ENCODE peak calls at places on chromosomes 13 and 19, in nine cellular contexts. X is tibial nerve; H is brain microvascular endothelial cell; L is vagina; V is nephron progenitor cell; B is ovary; D is CD4-positive, alpha-beta T cell; I is left ventricle myocardium inferior; K is keratinocyte. Y is an unnamed sample.

GRCh38 chr13:100646030-100646673 is 28.4 kb downstream of the TMTC4 start:
- DNase-seq in X (no peak), H (peak), L (no peak), V (peak), B (no peak), D (no peak), I (no peak), K (no peak), Y (no peak)

GRCh38 chr19:57850553-57851017 is 926 bp downstream of the ZNF587 start:
- DNase-seq in X (no peak), H (peak), L (no peak), V (peak), B (no peak), D (no peak), I (no peak), K (peak), Y (no peak)

GRCh38 chr19:2549701-2550191 is 73.8 kb downstream of the GADD45B start:
- DNase-seq in X (peak), H (peak), L (no peak), V (no peak), B (no peak), D (no peak), I (peak), K (no peak), Y (no peak)

GRCh38 chr19:42303101-42303464 is 659 bp upstream of the PAFAH1B3 start:
- DNase-seq in X (no peak), H (no peak), L (no peak), V (no peak), B (no peak), D (no peak), I (no peak), K (no peak), Y (no peak)

GRCh38 chr13:27053902-27054595 is 117.6 kb downstream of the USP12 start:
- DNase-seq in X (no peak), H (peak), L (no peak), V (no peak), B (no peak), D (no peak), I (no peak), K (peak), Y (no peak)

GRCh38 chr19:19642506-19643157 is 825 bp downstream of the GMIP start:
- DNase-seq in X (no peak), H (no peak), L (no peak), V (no peak), B (no peak), D (peak), I (no peak), K (no peak), Y (peak)

GRCh38 chr13:98105929-98106336 is 37.0 kb upstream of the FARP1 start:
- DNase-seq in X (no peak), H (peak), L (no peak), V (no peak), B (no peak), D (no peak), I (peak), K (no peak), Y (no peak)

GRCh38 chr13:44211753-44212152 is 161.9 kb upstream of the SERP2 start:
- DNase-seq in X (no peak), H (no peak), L (no peak), V (no peak), B (no peak), D (no peak), I (no peak), K (no peak), Y (no peak)

GRCh38 chr13:100987993-100988392 is 313.4 kb upstream of the TMTC4 start:
- DNase-seq in X (no peak), H (peak), L (no peak), V (no peak), B (no peak), D (no peak), I (no peak), K (no peak), Y (no peak)

GRCh38 chr19:51610576-51610975 is 19.6 kb downstream of the SIGLEC5 start:
- DNase-seq in X (no peak), H (no peak), L (no peak), V (no peak), B (no peak), D (no peak), I (no peak), K (no peak), Y (no peak)

GRCh38 chr19:15187026-15188007 is 13.5 kb downstream of the NOTCH3 start:
- DNase-seq in X (no peak), H (no peak), L (no peak), V (peak), B (no peak), D (no peak), I (no peak), K (no peak), Y (no peak)

GRCh38 chr13:80161896-80162295 is 179.0 kb downstream of the SPRY2 start:
- DNase-seq in X (no peak), H (no peak), L (no peak), V (no peak), B (no peak), D (no peak), I (no peak), K (no peak), Y (no peak)

GRCh38 chr19:1755467-1756155 is 2.3 kb downstream of the ONECUT3 start:
- DNase-seq in X (no peak), H (no peak), L (no peak), V (no peak), B (no peak), D (no peak), I (no peak), K (no peak), Y (no peak)

GRCh38 chr13:70729369-70729768 is 621.1 kb upstream of the KLHL1 start:
- DNase-seq in X (no peak), H (no peak), L (no peak), V (no peak), B (no peak), D (no peak), I (no peak), K (no peak), Y (no peak)

GRCh38 chr13:70723732-70724131 is 615.5 kb upstream of the KLHL1 start:
- DNase-seq in X (no peak), H (peak), L (no peak), V (no peak), B (no peak), D (no peak), I (no peak), K (no peak), Y (no peak)
- TF ChIP-seq CTCF in X (no peak), H (peak), L (no peak), V (no peak), B (no peak), D (no peak), I (no peak), K (no peak), Y (no peak)

GRCh38 chr19:29118384-29118783 is 94.6 kb downstream of the UQCRFS1 start:
- DNase-seq in X (peak), H (no peak), L (no peak), V (no peak), B (no peak), D (no peak), I (no peak), K (no peak), Y (no peak)

GRCh38 chr19:29122185-29122584 is 90.8 kb downstream of the UQCRFS1 start:
- DNase-seq in X (no peak), H (no peak), L (no peak), V (no peak), B (no peak), D (no peak), I (no peak), K (no peak), Y (no peak)

GRCh38 chr19:29120471-29120870 is 92.5 kb downstream of the UQCRFS1 start:
- DNase-seq in X (no peak), H (no peak), L (no peak), V (no peak), B (no peak), D (no peak), I (no peak), K (no peak), Y (no peak)

GRCh38 chr19:29119582-29119981 is 93.4 kb downstream of the UQCRFS1 start:
- DNase-seq in X (no peak), H (no peak), L (no peak), V (peak), B (no peak), D (no peak), I (no peak), K (no peak), Y (no peak)

DNA sequence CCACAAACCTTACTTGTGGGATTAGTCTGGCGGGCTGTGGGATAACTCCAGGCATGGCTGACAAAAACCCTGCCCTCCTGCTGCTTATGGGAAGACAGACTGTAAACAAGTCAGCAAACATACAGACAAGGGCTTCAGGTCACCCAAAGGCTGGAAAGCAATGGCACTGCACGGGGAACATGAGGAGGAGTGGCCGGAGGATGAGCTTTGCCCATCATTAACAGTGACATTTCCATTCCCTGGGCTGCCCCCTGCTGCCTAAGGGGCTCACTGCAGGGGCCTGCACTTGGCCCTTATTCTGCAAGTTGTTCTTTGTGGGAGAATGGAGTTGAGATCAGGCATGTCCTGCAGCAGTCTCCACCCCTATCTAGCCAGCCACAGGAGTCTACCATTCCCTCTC is 91.3 kb downstream of the UQCRFS1 start:
- DNase-seq in X (peak), H (no peak), L (no peak), V (peak), B (no peak), D (no peak), I (no peak), K (no peak), Y (no peak)
- TF ChIP-seq CTCF in X (no peak), H (no peak), L (no peak), V (peak), B (no peak), D (no peak), I (peak), K (no peak), Y (no peak)

DNA sequence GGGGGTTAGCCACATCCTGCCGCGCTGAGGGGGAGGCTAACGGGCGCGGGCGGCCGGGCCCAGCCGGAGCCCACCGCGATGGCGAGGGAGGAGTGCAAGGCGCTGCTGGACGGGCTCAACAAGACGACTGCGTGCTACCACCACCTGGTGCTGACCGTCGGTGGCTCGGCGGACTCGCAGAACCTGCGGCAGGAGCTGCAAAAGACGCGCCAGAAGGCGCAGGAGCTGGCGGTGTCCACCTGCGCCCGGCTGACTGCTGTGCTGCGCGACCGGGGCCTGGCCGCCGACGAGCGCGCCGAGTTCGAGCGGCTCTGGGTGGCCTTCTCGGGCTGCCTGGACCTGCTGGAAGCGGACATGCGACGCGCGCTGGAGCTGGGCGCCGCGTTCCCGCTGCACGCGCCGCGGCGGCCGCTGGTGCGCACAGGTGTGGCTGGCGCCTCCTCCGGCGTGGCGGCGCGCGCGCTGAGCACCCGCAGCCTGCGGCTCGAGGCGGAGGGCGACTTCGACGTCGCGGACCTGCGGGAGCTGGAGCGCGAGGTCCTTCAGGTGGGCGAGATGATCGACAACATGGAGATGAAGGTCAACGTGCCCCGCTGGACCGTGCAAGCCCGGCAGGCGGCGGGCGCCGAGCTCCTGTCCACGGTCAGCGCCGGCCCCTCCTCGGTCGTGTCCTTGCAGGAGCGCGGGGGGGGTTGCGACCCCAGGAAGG is 692 bp downstream of the RGS9BP start:
- DNase-seq in X (no peak), H (no peak), L (no peak), V (peak), B (peak), D (no peak), I (no peak), K (no peak), Y (peak)
- TF ChIP-seq CTCF in X (no peak), H (no peak), L (no peak), V (no peak), B (no peak), D (no peak), I (no peak), K (peak), Y (no peak)

GRCh38 chr19:23440791-23441190 is 45.5 kb upstream of the ZNF91 start:
- DNase-seq in X (no peak), H (no peak), L (no peak), V (peak), B (no peak), D (no peak), I (no peak), K (no peak), Y (no peak)
- TF ChIP-seq CTCF in X (no peak), H (peak), L (no peak), V (peak), B (no peak), D (peak), I (peak), K (no peak), Y (no peak)

DNA sequence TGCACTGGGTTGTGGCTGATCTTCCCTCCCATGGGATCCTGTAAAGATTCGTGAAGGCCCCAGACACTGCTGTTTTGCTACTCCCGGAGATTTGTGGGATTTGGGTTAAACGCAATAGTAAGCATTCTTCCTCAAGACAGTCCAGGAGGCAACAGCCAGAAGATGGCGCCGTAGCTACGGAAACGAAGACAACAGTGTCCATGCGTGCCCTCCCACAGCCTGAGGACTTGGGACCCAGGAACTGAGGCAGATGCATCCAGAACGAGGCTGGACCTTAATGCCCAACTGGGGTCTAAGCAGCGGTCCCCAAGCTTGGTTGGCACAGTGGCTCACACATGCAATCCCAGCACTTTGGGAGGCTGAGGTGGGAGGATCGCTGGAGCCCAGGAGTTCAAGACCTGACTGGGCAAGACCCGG is 57.6 kb upstream of the ZNF507 start:
- DNase-seq in X (peak), H (peak), L (no peak), V (peak), B (peak), D (no peak), I (peak), K (no peak), Y (no peak)
- TF ChIP-seq CTCF in X (peak), H (peak), L (peak), V (peak), B (no peak), D (no peak), I (peak), K (peak), Y (peak)

GRCh38 chr19:28943651-28944050 is 269.3 kb downstream of the UQCRFS1 start:
- DNase-seq in X (no peak), H (no peak), L (no peak), V (no peak), B (no peak), D (no peak), I (no peak), K (no peak), Y (no peak)
- TF ChIP-seq CTCF in X (no peak), H (no peak), L (no peak), V (no peak), B (no peak), D (no peak), I (no peak), K (no peak), Y (no peak)

GRCh38 chr13:52847682-52848432 is 583 bp downstream of the PCDH8 start:
- DNase-seq in X (no peak), H (no peak), L (no peak), V (peak), B (no peak), D (no peak), I (no peak), K (no peak), Y (no peak)

GRCh38 chr13:52847322-52847681 is 1.1 kb downstream of the PCDH8 start:
- DNase-seq in X (no peak), H (no peak), L (no peak), V (no peak), B (no peak), D (no peak), I (no peak), K (no peak), Y (no peak)

GRCh38 chr13:52846567-52847321 is 1.7 kb downstream of the PCDH8 start:
- DNase-seq in X (peak), H (no peak), L (no peak), V (peak), B (peak), D (no peak), I (peak), K (no peak), Y (peak)

GRCh38 chr13:52845766-52846566 is 2.5 kb downstream of the PCDH8 start:
- DNase-seq in X (no peak), H (no peak), L (no peak), V (peak), B (no peak), D (no peak), I (peak), K (no peak), Y (peak)

GRCh38 chr13:52845334-52845761 is 3.1 kb downstream of the PCDH8 start:
- DNase-seq in X (no peak), H (no peak), L (no peak), V (peak), B (no peak), D (no peak), I (no peak), K (no peak), Y (no peak)
- TF ChIP-seq CTCF in X (no peak), H (peak), L (no peak), V (peak), B (no peak), D (no peak), I (no peak), K (peak), Y (no peak)